ENCODE peak calls at places on chromosomes 2 and 18, in eight cellular contexts. G, K, S, I, T, C, Y and W are unnamed samples.

GRCh38 chr2:187875836-187876235 is 321.6 kb upstream of the TFPI start:
- DNase-seq in G (no peak), K (no peak), S (no peak), I (no peak), T (no peak), C (no peak), Y (no peak), W (no peak)

GRCh38 chr2:127410871-127411396 is 7.3 kb upstream of the PROC start:
- DNase-seq in G (no peak), K (no peak), S (peak; percentile 90), I (no peak), T (peak; percentile 43), C (no peak), Y (no peak), W (peak; percentile 88)

GRCh38 chr18:10798727-10799435 is 273.1 kb downstream of the NAPG start:
- DNase-seq in G (no peak), K (no peak), S (peak; percentile 1), I (no peak), T (peak; percentile 72), C (peak; percentile 14), Y (no peak), W (no peak)

GRCh38 chr2:237060518-237061312 is 25.0 kb upstream of the COPS8 start:
- DNase-seq in G (no peak), K (peak; percentile 49), S (peak; percentile 70), I (no peak), T (peak; percentile 57), C (peak; percentile 23), Y (peak; percentile 30), W (peak; percentile 54)

GRCh38 chr2:53508667-53509066 is 258.9 kb upstream of the CHAC2 start:
- DNase-seq in G (no peak), K (no peak), S (no peak), I (no peak), T (no peak), C (no peak), Y (no peak), W (no peak)

GRCh38 chr18:30987479-30988241 is 54.9 kb downstream of the DSC3 start:
- DNase-seq in G (no peak), K (no peak), S (no peak), I (no peak), T (peak; percentile 68), C (no peak), Y (no peak), W (no peak)

GRCh38 chr2:73641767-73642062 is 507 bp downstream of the NAT8 start:
- DNase-seq in G (no peak), K (no peak), S (no peak), I (no peak), T (no peak), C (no peak), Y (no peak), W (no peak)

GRCh38 chr2:114700440-114700839 is 258.0 kb downstream of the DPP10 start:
- DNase-seq in G (no peak), K (no peak), S (no peak), I (no peak), T (no peak), C (no peak), Y (no peak), W (no peak)

GRCh38 chr18:6917082-6917481 is 187.6 kb downstream of the ARHGAP28 start:
- DNase-seq in G (no peak), K (no peak), S (no peak), I (no peak), T (no peak), C (peak; percentile 79), Y (no peak), W (no peak)

GRCh38 chr18:11946756-11947155 is 34.6 kb upstream of the IMPA2 start:
- DNase-seq in G (peak; percentile 20), K (no peak), S (peak; percentile 75), I (no peak), T (no peak), C (no peak), Y (no peak), W (peak; percentile 65)

GRCh38 chr2:86072271-86072858 is 33.3 kb downstream of the POLR1A start:
- DNase-seq in G (no peak), K (no peak), S (peak; percentile 71), I (no peak), T (peak; percentile 79), C (no peak), Y (no peak), W (peak; percentile 99)

GRCh38 chr2:153819501-153819900 is 52.2 kb upstream of the GALNT13 start:
- DNase-seq in G (no peak), K (no peak), S (no peak), I (no peak), T (no peak), C (no peak), Y (no peak), W (no peak)

GRCh38 chr2:163812926-163813520 is 77.2 kb upstream of the FIGN start:
- DNase-seq in G (no peak), K (no peak), S (no peak), I (no peak), T (no peak), C (no peak), Y (no peak), W (no peak)

GRCh38 chr2:24365051-24365450 is 4.7 kb upstream of the ITSN2 start:
- DNase-seq in G (no peak), K (peak; percentile 35), S (peak; percentile 12), I (peak; percentile 93), T (peak; percentile 88), C (no peak), Y (no peak), W (peak; percentile 21)

GRCh38 chr2:48414980-48415764 is 114.8 kb upstream of the STON1 start:
- DNase-seq in G (no peak), K (no peak), S (peak; percentile 76), I (no peak), T (no peak), C (no peak), Y (peak; percentile 1), W (peak; percentile 31)

GRCh38 chr2:85145116-85145820 is 12.1 kb downstream of the TCF7L1 start:
- DNase-seq in G (no peak), K (no peak), S (peak; percentile 13), I (no peak), T (no peak), C (no peak), Y (no peak), W (no peak)

GRCh38 chr2:176213406-176213805 is 24.9 kb downstream of the HOXD1 start:
- DNase-seq in G (no peak), K (no peak), S (no peak), I (no peak), T (no peak), C (no peak), Y (no peak), W (no peak)

GRCh38 chr2:120224735-120225548 is 1.7 kb upstream of the TMEM185B start:
- DNase-seq in G (no peak), K (no peak), S (no peak), I (peak; percentile 72), T (no peak), C (no peak), Y (no peak), W (no peak)

GRCh38 chr2:125085904-125086303 is 1060.8 kb downstream of the CNTNAP5 start:
- DNase-seq in G (no peak), K (no peak), S (no peak), I (no peak), T (no peak), C (no peak), Y (no peak), W (no peak)

GRCh38 chr2:106959975-106960632 is 74.1 kb upstream of the ST6GAL2 start:
- DNase-seq in G (no peak), K (no peak), S (peak; percentile 22), I (no peak), T (no peak), C (no peak), Y (no peak), W (no peak)